ENCODE peak calls at places on chromosomes 7 and 10, in four cellular contexts. K is HCT116, L is upper lobe of right lung, R is WERI-Rb-1. I is an unnamed sample.

GRCh38 chr7:122989577-122989976 is 5.9 kb downstream of the TAS2R16 start:
- DNase-seq in K (no peak), R (no peak), L (no peak), I (no peak)

GRCh38 chr7:23469961-23470250 is 385 bp downstream of the IGF2BP3 start:
- DNase-seq in R (peak), L (no peak), K (no peak), I (no peak)

GRCh38 chr10:451021-451471 is 238.4 kb downstream of the DIP2C start:
- DNase-seq in L (no peak), R (no peak), K (no peak), I (no peak)

GRCh38 chr10:98555011-98555619 is 108.4 kb upstream of the HPS1 start:
- DNase-seq in R (no peak), K (no peak), L (no peak), I (no peak)

GRCh38 chr10:4038000-4038399 is 253.0 kb upstream of the KLF6 start:
- DNase-seq in L (no peak), K (no peak), R (no peak), I (no peak)

GRCh38 chr10:121422096-121422495 is 176.1 kb downstream of the FGFR2 start:
- DNase-seq in K (no peak), L (no peak), R (no peak), I (no peak)

GRCh38 chr10:50512743-50513416 is 110.9 kb downstream of the SGMS1 start:
- DNase-seq in R (no peak), K (no peak), L (no peak), I (no peak)

GRCh38 chr7:46494026-46494425 is 573.0 kb upstream of the IGFBP3 start:
- DNase-seq in R (no peak), L (no peak), K (no peak), I (no peak)

GRCh38 chr7:107854989-107855388 is 36.0 kb upstream of the DLD start:
- DNase-seq in L (no peak), K (no peak), R (no peak), I (no peak)

GRCh38 chr7:111077001-111077400 is 13.9 kb upstream of the LRRN3 start:
- DNase-seq in R (no peak), L (no peak), K (no peak), I (no peak)

GRCh38 chr7:111076205-111076604 is 14.7 kb upstream of the LRRN3 start:
- DNase-seq in R (no peak), L (no peak), K (peak), I (no peak)

GRCh38 chr7:111074071-111074771 is 16.7 kb upstream of the LRRN3 start:
- DNase-seq in K (no peak), L (no peak), R (no peak), I (no peak)

GRCh38 chr7:111075498-111075897 is 15.4 kb upstream of the LRRN3 start:
- DNase-seq in R (no peak), K (no peak), L (no peak), I (no peak)

GRCh38 chr7:111074772-111075152 is 16.2 kb upstream of the LRRN3 start:
- DNase-seq in L (no peak), R (no peak), K (no peak), I (no peak)
- H3K27ac ChIP-seq in L (no peak), R (no peak), K (no peak), I (no peak)

GRCh38 chr10:46018453-46019169 is 11.8 kb downstream of the NCOA4 start:
- DNase-seq in R (no peak), L (no peak), K (no peak), I (no peak)
- H3K4me3 ChIP-seq in R (no peak), L (no peak), K (no peak), I (no peak)

GRCh38 chr10:26857991-26858706 is 2.6 kb downstream of the ABI1 start:
- DNase-seq in L (no peak), R (no peak), K (no peak), I (no peak)
- H3K27ac ChIP-seq in L (peak), R (no peak), K (no peak), I (no peak)

GRCh38 chr7:378041-378420 is 88.1 kb downstream of the FOXL3 start:
- DNase-seq in R (no peak), L (peak), K (no peak), I (no peak)

GRCh38 chr7:380226-380550 is 90.2 kb downstream of the FOXL3 start:
- DNase-seq in K (no peak), R (no peak), L (no peak), I (no peak)

GRCh38 chr7:380724-381210 is 90.8 kb downstream of the FOXL3 start:
- DNase-seq in R (no peak), K (no peak), L (peak), I (peak)

GRCh38 chr7:378551-379455 is 88.8 kb downstream of the FOXL3 start:
- DNase-seq in L (peak), R (no peak), K (no peak), I (peak)

GRCh38 chr7:379456-380225 is 89.7 kb downstream of the FOXL3 start:
- DNase-seq in L (peak), R (no peak), K (no peak), I (peak)
- H3K4me3 ChIP-seq in L (peak), R (no peak), K (no peak), I (no peak)

DNA sequence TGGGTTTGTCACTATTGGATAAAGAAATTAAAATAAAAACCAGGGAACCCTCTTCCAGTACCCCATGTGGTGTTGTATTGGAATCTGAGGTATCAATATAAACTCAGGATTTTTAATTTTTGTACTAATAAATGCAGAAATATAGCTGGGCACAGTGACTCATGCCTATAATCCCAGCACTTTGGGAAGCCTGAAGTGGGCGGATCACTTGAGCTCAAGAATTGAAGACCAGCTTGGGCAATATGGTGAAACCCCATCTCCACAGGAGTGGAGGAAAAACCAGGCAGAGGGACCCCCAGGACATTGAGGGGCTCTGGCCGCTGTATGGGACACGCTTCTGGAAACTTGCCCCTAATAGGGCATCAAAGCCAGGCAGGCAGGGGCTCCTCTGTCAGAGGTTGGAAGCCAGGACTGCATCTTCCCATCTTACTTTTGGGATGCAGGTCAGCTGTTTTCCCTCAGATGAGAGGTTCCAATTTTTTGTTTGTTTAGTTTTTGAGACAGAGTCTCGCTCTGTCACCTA is 11.1 kb downstream of the ADIRF start:
- DNase-seq in K (no peak), L (no peak), R (no peak), I (no peak)
- H3K27ac ChIP-seq in K (no peak), L (peak), R (no peak), I (no peak)

DNA sequence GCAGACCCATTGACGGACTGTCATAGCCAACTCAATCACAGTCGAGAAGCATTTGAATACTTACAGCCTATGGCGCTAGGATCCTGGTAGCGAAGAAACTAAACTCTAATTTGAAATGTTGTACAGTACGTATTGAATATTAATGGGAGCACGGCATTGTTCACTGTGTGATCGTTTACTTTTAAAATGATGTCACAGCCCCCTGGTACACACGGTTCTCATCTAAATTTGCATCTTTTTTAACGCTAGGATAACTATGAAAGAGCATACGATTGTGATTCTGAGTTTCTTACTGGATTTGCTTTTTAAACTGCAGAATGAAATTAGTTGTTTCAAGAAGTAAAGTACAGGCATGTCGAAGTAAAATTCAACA is 895 bp upstream of the NAPEPLD start:
- DNase-seq in K (no peak), L (no peak), R (no peak), I (no peak)
- H3K4me3 ChIP-seq in K (peak), L (peak), R (peak), I (peak)

DNA sequence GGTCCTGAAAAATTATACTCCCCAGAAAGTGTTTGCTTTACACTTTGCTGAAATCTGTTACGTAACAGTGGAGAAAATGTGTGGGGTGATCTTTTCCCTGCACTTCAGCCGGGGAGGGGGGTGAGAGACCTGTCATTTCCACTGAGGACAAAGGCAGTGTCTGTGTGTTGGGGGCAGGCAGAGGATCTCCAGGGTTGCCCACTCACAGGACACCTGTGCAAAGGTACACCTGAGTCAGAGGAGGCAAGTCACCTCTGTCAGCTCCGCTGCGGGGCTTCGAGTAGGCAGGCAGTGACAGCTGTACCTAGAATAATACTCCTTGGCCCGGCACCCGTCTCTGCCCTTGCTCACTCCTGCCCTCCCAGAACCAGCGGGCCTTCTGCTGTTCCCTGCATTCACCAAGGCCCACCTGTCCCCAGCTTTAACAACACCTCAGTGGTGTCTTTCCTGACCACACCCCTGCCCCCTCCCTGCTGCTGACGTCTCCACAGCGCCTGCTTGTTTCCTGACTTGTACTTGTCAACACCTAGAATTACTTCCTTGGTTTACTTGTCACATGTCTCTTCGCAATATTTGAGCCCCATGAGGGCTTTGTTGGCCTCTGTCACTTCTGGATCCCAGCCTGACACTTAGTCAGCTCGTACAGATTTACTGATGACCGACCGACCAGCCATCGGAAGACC is 159.2 kb downstream of the NEURL1 start:
- DNase-seq in L (no peak), R (no peak), K (no peak), I (no peak)
- H3K27ac ChIP-seq in L (peak), R (no peak), K (no peak), I (no peak)